ENCODE peak calls at places on chromosome 14, in nine cellular contexts. O, X, S, M, Y, L, G, J and T are unnamed samples. For H3K4me1, the result is how much of the 10 kb centered on the place peaks cover.

GRCh38 chr14:20376071-20376588 is 32.7 kb downstream of the PARP2 start:
- DNase-seq in O (no peak), X (no peak), S (no peak), M (no peak), Y (no peak), L (no peak), G (no peak), J (no peak), T (no peak)

GRCh38 chr14:49897965-49898364 is 5.1 kb downstream of the ARF6 start:
- DNase-seq in O (no peak), X (no peak), S (no peak), M (no peak), Y (no peak), L (no peak), G (no peak), J (peak), T (no peak)

GRCh38 chr14:65939184-65939583 is 526.7 kb downstream of the FUT8 start:
- DNase-seq in O (no peak), X (no peak), S (no peak), M (no peak), Y (no peak), L (no peak), G (no peak), J (no peak), T (no peak)

GRCh38 chr14:57714487-57714899 is 151.4 kb downstream of the SLC35F4 start:
- DNase-seq in O (no peak), X (no peak), S (peak), M (no peak), Y (no peak), L (no peak), G (no peak), J (no peak), T (no peak)

GRCh38 chr14:79037114-79037513 is 866.9 kb downstream of the NRXN3 start:
- DNase-seq in O (no peak), X (no peak), S (no peak), M (no peak), Y (no peak), L (no peak), G (no peak), J (no peak), T (no peak)

GRCh38 chr14:31110872-31111271 is 84.7 kb upstream of the STRN3 start:
- DNase-seq in O (no peak), X (no peak), S (no peak), M (no peak), Y (no peak), L (no peak), G (no peak), J (no peak), T (no peak)

GRCh38 chr14:76957224-76957881 is 71.2 kb downstream of the IRF2BPL start:
- DNase-seq in O (no peak), X (no peak), S (no peak), M (no peak), Y (no peak), L (peak), G (no peak), J (no peak), T (no peak)

GRCh38 chr14:67436006-67436866 is 24.3 kb upstream of the PLEK2 start:
- DNase-seq in O (no peak), X (no peak), S (peak), M (no peak), Y (no peak), L (no peak), G (peak), J (no peak), T (peak)

GRCh38 chr14:100439781-100440180 is 116.6 kb downstream of the SLC25A47 start:
- DNase-seq in O (peak), X (no peak), S (peak), M (peak), Y (peak), L (no peak), G (no peak), J (peak), T (no peak)

GRCh38 chr14:24817638-24818053 is 183.7 kb upstream of the GZMB start:
- DNase-seq in O (no peak), X (no peak), S (peak), M (no peak), Y (no peak), L (no peak), G (no peak), J (no peak), T (no peak)

GRCh38 chr14:95544588-95544987 is 9.7 kb downstream of the GLRX5 start:
- DNase-seq in O (no peak), X (no peak), S (no peak), M (no peak), Y (no peak), L (no peak), G (no peak), J (no peak), T (no peak)

GRCh38 chr14:28671425-28671824 is 95.2 kb upstream of the FOXG1 start:
- DNase-seq in O (no peak), X (no peak), S (no peak), M (no peak), Y (no peak), L (no peak), G (no peak), J (peak), T (no peak)

GRCh38 chr14:56759094-56759493 is 51.2 kb downstream of the OTX2 start:
- DNase-seq in O (no peak), X (no peak), S (no peak), M (no peak), Y (no peak), L (no peak), G (no peak), J (no peak), T (no peak)

GRCh38 chr14:60632257-60632656 is 17.0 kb downstream of the SIX1 start:
- DNase-seq in O (no peak), X (no peak), S (no peak), M (no peak), Y (no peak), L (no peak), G (no peak), J (no peak), T (no peak)

GRCh38 chr14:86712727-86713126 is 1182.8 kb downstream of the FLRT2 start:
- DNase-seq in O (no peak), X (no peak), S (peak), M (no peak), Y (no peak), L (no peak), G (no peak), J (peak), T (no peak)

GRCh38 chr14:32303865-32304264 is 25.2 kb upstream of the AKAP6 start:
- DNase-seq in O (no peak), X (no peak), S (no peak), M (no peak), Y (no peak), L (no peak), G (no peak), J (no peak), T (no peak)

GRCh38 chr14:32669416-32669815 is 269.3 kb upstream of the NPAS3 start:
- DNase-seq in O (no peak), X (no peak), S (no peak), M (no peak), Y (no peak), L (no peak), G (no peak), J (no peak), T (no peak)

GRCh38 chr14:51302319-51303030 is 62.4 kb downstream of the TMX1 start:
- DNase-seq in O (no peak), X (no peak), S (no peak), M (no peak), Y (no peak), L (no peak), G (no peak), J (no peak), T (no peak)

GRCh38 chr14:51066576-51066975 is 28.3 kb downstream of the TRIM9 start:
- DNase-seq in O (no peak), X (no peak), S (no peak), M (no peak), Y (no peak), L (no peak), G (no peak), J (no peak), T (no peak)

GRCh38 chr14:41782488-41782887 is 175.8 kb downstream of the LRFN5 start:
- DNase-seq in O (no peak), X (no peak), S (no peak), M (no peak), Y (no peak), L (no peak), G (no peak), J (no peak), T (no peak)

GRCh38 chr14:61934385-61934784 is 172.2 kb downstream of the SNAPC1 start:
- DNase-seq in O (no peak), X (no peak), S (no peak), M (no peak), Y (no peak), L (no peak), G (no peak), J (peak), T (no peak)

GRCh38 chr14:105419305-105420091 is at the start of gene MTA1:
- DNase-seq in O (no peak), X (no peak), S (peak), M (no peak), Y (no peak), L (peak), G (no peak), J (no peak), T (no peak)

GRCh38 chr14:69703047-69704046 is 63.6 kb upstream of the SRSF5 start:
- DNase-seq in O (no peak), X (no peak), S (no peak), M (no peak), Y (no peak), L (no peak), G (no peak), J (no peak), T (no peak)

GRCh38 chr14:102620413-102620812 is 28.0 kb downstream of the RCOR1 start:
- DNase-seq in O (no peak), X (no peak), S (no peak), M (no peak), Y (no peak), L (no peak), G (no peak), J (no peak), T (no peak)

GRCh38 chr14:101561897-101562490 is 699 bp downstream of the DIO3 start:
- DNase-seq in O (no peak), X (no peak), S (peak), M (no peak), Y (no peak), L (no peak), G (no peak), J (no peak), T (no peak)

GRCh38 chr14:88962356-88962755 is 137.9 kb downstream of the TTC8 start:
- DNase-seq in O (no peak), X (no peak), S (no peak), M (no peak), Y (no peak), L (no peak), G (no peak), J (no peak), T (no peak)

GRCh38 chr14:69321601-69322330 is 61.8 kb downstream of the GALNT16 start:
- DNase-seq in O (no peak), X (no peak), S (no peak), M (no peak), Y (no peak), L (no peak), G (peak), J (no peak), T (no peak)

GRCh38 chr14:96177766-96178377 is 26.8 kb upstream of the BDKRB2 start:
- DNase-seq in O (no peak), X (no peak), S (no peak), M (no peak), Y (no peak), L (no peak), G (no peak), J (peak), T (no peak)

GRCh38 chr14:46651526-46652144 is at the start of gene RPL10L:
- DNase-seq in O (no peak), X (no peak), S (peak), M (no peak), Y (no peak), L (no peak), G (no peak), J (no peak), T (no peak)
- H3K27ac ChIP-seq in O (no peak), X (no peak), S (no peak), M (no peak), Y (no peak), L (no peak), G (no peak), J (no peak), T (no peak)

DNA sequence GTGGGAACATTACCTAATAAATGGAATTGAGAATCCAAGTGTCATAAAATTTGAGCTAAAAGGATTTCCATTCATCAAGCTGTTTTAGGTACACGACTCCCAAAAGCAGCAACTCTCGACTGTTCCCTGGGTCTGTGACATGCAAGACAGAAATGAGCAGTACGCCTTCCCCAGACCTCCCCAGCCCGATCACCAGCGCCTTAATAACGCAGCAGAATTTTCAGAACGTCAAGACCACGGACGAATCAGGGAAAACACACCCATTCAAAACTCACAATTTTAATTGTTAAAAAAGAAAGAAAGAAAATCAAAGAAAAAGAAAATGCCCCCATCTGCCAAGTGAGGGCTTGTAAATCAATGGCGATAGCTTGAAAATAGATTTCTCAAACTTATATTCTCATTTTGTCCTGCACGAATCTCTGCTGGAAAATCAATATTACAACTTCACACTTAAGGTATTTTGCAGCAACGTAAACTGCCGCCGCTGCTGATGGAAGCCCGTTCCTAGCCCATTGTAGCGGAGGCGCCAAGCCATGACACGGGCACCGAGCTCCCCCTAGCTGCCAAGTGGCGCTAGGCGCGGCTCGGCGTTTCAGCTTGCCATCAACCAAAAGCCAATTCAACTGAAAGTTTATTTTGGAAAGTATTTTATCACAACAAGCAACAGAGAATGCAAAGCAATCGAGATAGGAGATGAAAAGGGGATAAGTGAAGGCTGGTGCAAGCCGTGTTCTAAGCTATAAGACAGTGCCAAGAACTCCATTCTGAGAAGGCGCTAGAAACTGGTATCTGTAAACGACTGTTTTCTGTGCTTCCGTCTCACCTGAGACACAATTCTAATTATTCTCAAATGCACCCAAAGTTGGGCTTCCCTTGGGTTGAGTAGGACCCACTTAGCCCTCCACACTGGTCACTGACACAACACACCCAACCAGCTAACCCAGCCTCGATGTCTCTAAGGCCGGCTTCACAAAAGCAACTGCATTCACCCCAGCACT is 5.5 kb downstream of the BCL11B start:
- DNase-seq in O (peak), X (no peak), S (peak), M (peak), Y (peak), L (peak), G (peak), J (peak), T (peak)
- H3K4me1 ChIP-seq in O (under half), X (under half), S (half or more), M (under half), Y (under half), L (half or more), G (under half), J (under half), T (under half)

DNA sequence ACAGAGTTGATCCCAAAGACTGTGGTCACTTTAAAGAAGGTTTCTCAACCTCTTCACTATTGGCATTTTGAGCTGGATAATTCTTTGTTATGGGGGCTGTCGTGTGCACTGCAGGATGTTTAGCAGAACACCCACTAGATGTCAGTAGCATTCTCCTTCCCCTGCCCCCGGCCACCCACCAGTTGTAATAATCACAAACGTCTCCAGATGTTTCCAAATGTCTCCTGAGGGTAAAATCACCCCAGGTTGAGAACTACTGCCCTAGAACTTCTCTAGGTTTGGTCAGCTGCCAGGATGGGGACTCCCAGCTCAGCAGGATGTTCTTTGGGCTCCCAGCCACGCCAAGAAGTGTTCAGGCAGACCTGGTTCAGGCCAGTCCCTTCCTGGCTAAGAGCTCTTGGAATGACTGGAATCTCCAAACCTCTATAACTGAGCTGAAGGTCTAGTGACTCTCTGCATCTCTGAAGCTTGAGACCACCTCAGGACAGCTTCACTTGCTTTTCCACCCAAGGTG is 12.5 kb upstream of the AJUBA start:
- DNase-seq in O (no peak), X (no peak), S (peak), M (peak), Y (peak), L (no peak), G (peak), J (peak), T (no peak)
- H3K27ac ChIP-seq in O (no peak), X (no peak), S (no peak), M (peak), Y (no peak), L (no peak), G (no peak), J (no peak), T (no peak)

DNA sequence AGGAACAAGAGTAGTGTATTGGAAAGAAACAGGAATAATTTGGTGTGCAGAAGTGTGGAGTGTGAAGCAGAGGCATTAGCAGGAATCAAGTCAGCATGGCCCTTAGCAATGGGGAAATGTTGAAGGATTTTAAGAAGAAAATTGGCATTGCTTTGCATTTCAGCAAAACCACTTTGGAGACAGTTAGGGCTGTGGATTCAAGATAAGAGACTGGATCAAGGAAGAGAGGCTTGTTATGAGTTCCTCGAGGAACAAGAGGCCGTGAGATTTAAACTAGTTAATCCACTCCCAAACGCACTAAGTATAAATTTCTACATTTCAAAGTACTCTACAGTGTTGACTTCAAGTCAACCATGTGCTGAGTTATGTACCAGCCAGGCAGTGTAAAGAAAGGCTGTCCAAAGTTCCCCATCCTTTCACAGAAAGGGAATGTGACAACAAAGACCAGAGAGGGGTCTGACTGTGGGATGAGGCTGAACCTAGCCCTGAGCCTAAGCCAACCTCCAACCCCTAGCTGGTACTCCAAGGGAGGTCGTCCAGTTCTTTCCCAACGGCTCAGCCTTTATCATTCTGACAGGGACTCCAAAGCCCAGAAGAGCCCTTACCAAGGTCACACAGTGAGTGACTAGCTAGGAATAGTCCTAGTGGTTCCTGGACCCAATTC is 91.2 kb upstream of the BMP4 start:
- DNase-seq in O (no peak), X (no peak), S (no peak), M (no peak), Y (no peak), L (no peak), G (no peak), J (no peak), T (no peak)
- H3K4me1 ChIP-seq in O (under half), X (under half), S (under half), M (under half), Y (under half), L (under half), G (under half), J (under half), T (under half)

GRCh38 chr14:73762375-73762822 is 48.2 kb upstream of the PNMA1 start:
- DNase-seq in O (no peak), X (no peak), S (no peak), M (no peak), Y (no peak), L (no peak), G (no peak), J (no peak), T (no peak)

GRCh38 chr14:73764881-73765280 is 50.7 kb upstream of the PNMA1 start:
- DNase-seq in O (peak), X (no peak), S (no peak), M (no peak), Y (peak), L (no peak), G (peak), J (no peak), T (peak)

GRCh38 chr14:73761621-73762355 is 47.6 kb upstream of the PNMA1 start:
- DNase-seq in O (no peak), X (no peak), S (no peak), M (no peak), Y (no peak), L (no peak), G (no peak), J (no peak), T (no peak)

GRCh38 chr14:73764406-73764805 is 50.2 kb upstream of the PNMA1 start:
- DNase-seq in O (no peak), X (no peak), S (no peak), M (no peak), Y (no peak), L (no peak), G (no peak), J (no peak), T (no peak)

GRCh38 chr14:73763396-73763795 is 49.2 kb upstream of the PNMA1 start:
- DNase-seq in O (no peak), X (no peak), S (no peak), M (no peak), Y (no peak), L (no peak), G (no peak), J (no peak), T (peak)
- H3K27ac ChIP-seq in O (peak), X (no peak), S (no peak), M (peak), Y (peak), L (peak), G (no peak), J (no peak), T (peak)

DNA sequence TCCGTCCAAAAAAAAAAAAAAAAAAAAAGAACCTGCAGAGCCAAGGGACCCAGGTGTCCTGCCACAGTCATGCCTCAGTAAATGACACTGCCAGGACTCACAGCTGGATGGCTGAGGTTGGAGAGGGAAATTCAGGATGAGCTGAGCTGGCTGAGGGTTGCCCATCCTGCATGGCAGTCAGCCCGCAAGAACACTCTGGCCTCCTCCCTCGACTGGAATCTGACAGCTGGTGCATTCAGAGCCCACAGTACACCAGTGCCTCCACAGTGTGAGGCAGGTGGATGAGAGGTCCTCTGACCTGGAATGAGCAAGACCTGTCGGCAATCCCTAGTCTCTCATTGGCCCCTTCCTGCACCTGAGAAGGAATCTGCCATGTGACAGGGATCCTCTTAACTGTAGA is 74.4 kb upstream of the GPR68 start:
- DNase-seq in O (no peak), X (no peak), S (no peak), M (no peak), Y (no peak), L (no peak), G (no peak), J (no peak), T (no peak)
- H3K4me1 ChIP-seq in O (under half), X (under half), S (under half), M (under half), Y (under half), L (half or more), G (under half), J (under half), T (under half)